ENCODE peak calls at places on chromosome 5, in ten cellular contexts. One of them, this sample, is unnamed. For H3K9me3, the result is how much of the 10 kb centered on the place peaks cover.

GRCh38 chr5:65020492-65020891 is 251.8 kb downstream of the CWC27 start:
- DNase-seq in HCT116: no peak
- DNase-seq in GM12878: no peak
- DNase-seq in stomach: no peak
- DNase-seq in spleen: no peak
- DNase-seq in breast epithelium: no peak
- DNase-seq in H1: no peak
- DNase-seq in K562: no peak
- DNase-seq in vagina: no peak
- DNase-seq in SK-N-SH: peak
- DNase-seq in this sample: no peak

GRCh38 chr5:160188151-160188967 is 40.9 kb upstream of the FABP6 start:
- DNase-seq in HCT116: no peak
- DNase-seq in GM12878: no peak
- DNase-seq in stomach: peak
- DNase-seq in spleen: peak
- DNase-seq in breast epithelium: no peak
- DNase-seq in H1: no peak
- DNase-seq in K562: peak
- DNase-seq in vagina: no peak
- DNase-seq in SK-N-SH: no peak
- DNase-seq in this sample: no peak

GRCh38 chr5:51378778-51379652 is 4.2 kb upstream of the ISL1 start:
- DNase-seq in HCT116: no peak
- DNase-seq in GM12878: no peak
- DNase-seq in stomach: no peak
- DNase-seq in spleen: no peak
- DNase-seq in breast epithelium: no peak
- DNase-seq in H1: no peak
- DNase-seq in K562: no peak
- DNase-seq in vagina: no peak
- DNase-seq in SK-N-SH: peak
- DNase-seq in this sample: no peak

GRCh38 chr5:38404667-38405276 is 146.4 kb downstream of the EGFLAM start:
- DNase-seq in HCT116: peak
- DNase-seq in GM12878: no peak
- DNase-seq in stomach: peak
- DNase-seq in spleen: no peak
- DNase-seq in breast epithelium: no peak
- DNase-seq in H1: no peak
- DNase-seq in K562: no peak
- DNase-seq in vagina: no peak
- DNase-seq in SK-N-SH: peak
- DNase-seq in this sample: no peak

GRCh38 chr5:16120579-16120978 is 59.0 kb downstream of the MARCHF11 start:
- DNase-seq in HCT116: no peak
- DNase-seq in GM12878: no peak
- DNase-seq in stomach: no peak
- DNase-seq in spleen: no peak
- DNase-seq in breast epithelium: no peak
- DNase-seq in H1: no peak
- DNase-seq in K562: no peak
- DNase-seq in vagina: no peak
- DNase-seq in SK-N-SH: no peak
- DNase-seq in this sample: no peak

GRCh38 chr5:42951169-42951846 is 88.8 kb downstream of the ANXA2R start:
- DNase-seq in HCT116: no peak
- DNase-seq in GM12878: peak
- DNase-seq in stomach: peak
- DNase-seq in spleen: peak
- DNase-seq in breast epithelium: no peak
- DNase-seq in H1: no peak
- DNase-seq in K562: no peak
- DNase-seq in vagina: no peak
- DNase-seq in SK-N-SH: peak
- DNase-seq in this sample: no peak

GRCh38 chr5:137492321-137492720 is 6.8 kb downstream of the SPOCK1 start:
- DNase-seq in HCT116: no peak
- DNase-seq in GM12878: no peak
- DNase-seq in stomach: no peak
- DNase-seq in spleen: no peak
- DNase-seq in breast epithelium: no peak
- DNase-seq in H1: no peak
- DNase-seq in K562: no peak
- DNase-seq in vagina: no peak
- DNase-seq in SK-N-SH: no peak
- DNase-seq in this sample: no peak

GRCh38 chr5:14556015-14556414 is 25.6 kb upstream of the OTULINL start:
- DNase-seq in HCT116: no peak
- DNase-seq in GM12878: no peak
- DNase-seq in stomach: no peak
- DNase-seq in spleen: no peak
- DNase-seq in breast epithelium: no peak
- DNase-seq in H1: no peak
- DNase-seq in K562: no peak
- DNase-seq in vagina: no peak
- DNase-seq in SK-N-SH: no peak
- DNase-seq in this sample: no peak

GRCh38 chr5:67942451-67942830 is 273.1 kb upstream of the PIK3R1 start:
- DNase-seq in HCT116: no peak
- DNase-seq in GM12878: no peak
- DNase-seq in stomach: no peak
- DNase-seq in spleen: no peak
- DNase-seq in breast epithelium: no peak
- DNase-seq in H1: no peak
- DNase-seq in K562: no peak
- DNase-seq in vagina: no peak
- DNase-seq in SK-N-SH: no peak
- DNase-seq in this sample: no peak

GRCh38 chr5:67935908-67936573 is 279.5 kb upstream of the PIK3R1 start:
- DNase-seq in HCT116: no peak
- DNase-seq in GM12878: no peak
- DNase-seq in stomach: no peak
- DNase-seq in spleen: no peak
- DNase-seq in breast epithelium: no peak
- DNase-seq in H1: no peak
- DNase-seq in K562: no peak
- DNase-seq in vagina: no peak
- DNase-seq in SK-N-SH: no peak
- DNase-seq in this sample: no peak

DNA sequence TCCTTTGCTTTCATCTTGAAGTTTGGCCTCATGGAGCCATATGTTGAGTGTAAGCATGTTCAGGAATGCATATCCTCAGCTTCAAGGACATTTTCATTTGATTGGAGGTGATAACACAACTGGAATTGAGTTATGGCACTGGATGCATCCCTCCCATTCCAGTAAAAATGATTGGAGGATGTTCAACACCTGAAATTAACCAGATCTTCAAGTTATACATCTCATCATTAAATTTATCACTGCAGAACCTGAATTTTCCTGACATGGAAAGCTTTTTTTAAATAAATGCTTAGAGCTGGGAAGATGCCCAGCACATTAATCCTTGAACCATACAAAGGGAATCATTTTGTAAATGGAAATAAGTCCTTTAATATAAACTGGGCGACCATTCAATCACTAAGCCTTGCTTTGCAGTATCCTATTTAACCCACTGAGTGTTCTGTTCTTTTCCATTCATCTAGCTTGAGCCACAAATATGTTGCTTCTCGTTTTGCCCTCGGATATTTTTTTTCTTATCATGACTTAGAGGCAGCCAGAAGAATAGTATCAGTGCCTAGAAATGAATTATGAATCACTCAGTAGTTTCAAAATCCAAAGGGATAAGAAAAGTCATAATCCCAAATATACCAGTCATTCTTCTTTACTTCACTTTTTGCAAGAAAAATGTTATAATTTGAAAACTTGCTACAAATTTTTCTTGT is 273.7 kb upstream of the PIK3R1 start:
- DNase-seq in HCT116: no peak
- DNase-seq in GM12878: no peak
- DNase-seq in stomach: no peak
- DNase-seq in spleen: no peak
- DNase-seq in breast epithelium: no peak
- DNase-seq in H1: no peak
- DNase-seq in K562: no peak
- DNase-seq in vagina: no peak
- DNase-seq in SK-N-SH: no peak
- DNase-seq in this sample: no peak
- TF ChIP-seq POLR2AphosphoS5 in HCT116: no peak
- TF ChIP-seq POLR2AphosphoS5 in GM12878: no peak
- TF ChIP-seq POLR2AphosphoS5 in stomach: no peak
- TF ChIP-seq POLR2AphosphoS5 in spleen: no peak
- TF ChIP-seq POLR2AphosphoS5 in breast epithelium: no peak
- TF ChIP-seq POLR2AphosphoS5 in H1: no peak
- TF ChIP-seq POLR2AphosphoS5 in K562: no peak
- TF ChIP-seq POLR2AphosphoS5 in vagina: no peak
- TF ChIP-seq POLR2AphosphoS5 in SK-N-SH: no peak
- TF ChIP-seq POLR2AphosphoS5 in this sample: no peak

GRCh38 chr5:1039210-1039548 is 30.6 kb downstream of the NKD2 start:
- DNase-seq in HCT116: no peak
- DNase-seq in GM12878: no peak
- DNase-seq in stomach: no peak
- DNase-seq in spleen: no peak
- DNase-seq in breast epithelium: no peak
- DNase-seq in H1: no peak
- DNase-seq in K562: no peak
- DNase-seq in vagina: no peak
- DNase-seq in SK-N-SH: no peak
- DNase-seq in this sample: no peak

GRCh38 chr5:1039706-1040260 is 31.2 kb downstream of the NKD2 start:
- DNase-seq in HCT116: no peak
- DNase-seq in GM12878: no peak
- DNase-seq in stomach: no peak
- DNase-seq in spleen: no peak
- DNase-seq in breast epithelium: no peak
- DNase-seq in H1: no peak
- DNase-seq in K562: no peak
- DNase-seq in vagina: no peak
- DNase-seq in SK-N-SH: no peak
- DNase-seq in this sample: no peak

GRCh38 chr5:1041225-1042186 is 32.9 kb downstream of the NKD2 start:
- DNase-seq in HCT116: no peak
- DNase-seq in GM12878: no peak
- DNase-seq in stomach: no peak
- DNase-seq in spleen: no peak
- DNase-seq in breast epithelium: no peak
- DNase-seq in H1: no peak
- DNase-seq in K562: no peak
- DNase-seq in vagina: no peak
- DNase-seq in SK-N-SH: no peak
- DNase-seq in this sample: no peak

GRCh38 chr5:1038417-1039209 is 30.0 kb downstream of the NKD2 start:
- DNase-seq in HCT116: no peak
- DNase-seq in GM12878: no peak
- DNase-seq in stomach: no peak
- DNase-seq in spleen: no peak
- DNase-seq in breast epithelium: peak
- DNase-seq in H1: no peak
- DNase-seq in K562: no peak
- DNase-seq in vagina: no peak
- DNase-seq in SK-N-SH: peak
- DNase-seq in this sample: no peak

DNA sequence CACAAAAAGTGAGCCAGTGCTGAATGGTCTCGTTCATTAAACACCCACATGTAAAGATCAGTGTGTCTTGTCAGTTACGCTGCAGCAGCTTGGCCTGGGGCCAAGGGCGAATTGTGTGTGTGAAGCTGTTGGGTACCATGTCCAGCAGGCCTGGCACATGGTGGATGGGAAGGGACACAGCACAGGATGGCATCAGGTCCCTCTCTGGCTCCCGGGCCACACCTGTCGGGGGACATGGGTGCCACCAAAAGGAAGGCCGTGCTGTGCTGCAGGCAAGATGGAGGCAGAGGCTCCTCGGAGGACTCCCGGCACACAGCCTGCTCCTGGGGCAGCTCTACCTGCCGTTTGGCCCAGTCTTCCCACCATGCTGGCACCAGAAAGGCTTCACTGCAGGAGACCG is 32.0 kb downstream of the NKD2 start:
- DNase-seq in HCT116: no peak
- DNase-seq in GM12878: no peak
- DNase-seq in stomach: no peak
- DNase-seq in spleen: no peak
- DNase-seq in breast epithelium: no peak
- DNase-seq in H1: no peak
- DNase-seq in K562: no peak
- DNase-seq in vagina: no peak
- DNase-seq in SK-N-SH: no peak
- DNase-seq in this sample: no peak
- H3K9me3 ChIP-seq in HCT116: under half
- H3K9me3 ChIP-seq in GM12878: under half
- H3K9me3 ChIP-seq in stomach: under half
- H3K9me3 ChIP-seq in spleen: under half
- H3K9me3 ChIP-seq in breast epithelium: under half
- H3K9me3 ChIP-seq in H1: under half
- H3K9me3 ChIP-seq in K562: under half
- H3K9me3 ChIP-seq in vagina: under half
- H3K9me3 ChIP-seq in SK-N-SH: under half
- H3K9me3 ChIP-seq in this sample: under half

DNA sequence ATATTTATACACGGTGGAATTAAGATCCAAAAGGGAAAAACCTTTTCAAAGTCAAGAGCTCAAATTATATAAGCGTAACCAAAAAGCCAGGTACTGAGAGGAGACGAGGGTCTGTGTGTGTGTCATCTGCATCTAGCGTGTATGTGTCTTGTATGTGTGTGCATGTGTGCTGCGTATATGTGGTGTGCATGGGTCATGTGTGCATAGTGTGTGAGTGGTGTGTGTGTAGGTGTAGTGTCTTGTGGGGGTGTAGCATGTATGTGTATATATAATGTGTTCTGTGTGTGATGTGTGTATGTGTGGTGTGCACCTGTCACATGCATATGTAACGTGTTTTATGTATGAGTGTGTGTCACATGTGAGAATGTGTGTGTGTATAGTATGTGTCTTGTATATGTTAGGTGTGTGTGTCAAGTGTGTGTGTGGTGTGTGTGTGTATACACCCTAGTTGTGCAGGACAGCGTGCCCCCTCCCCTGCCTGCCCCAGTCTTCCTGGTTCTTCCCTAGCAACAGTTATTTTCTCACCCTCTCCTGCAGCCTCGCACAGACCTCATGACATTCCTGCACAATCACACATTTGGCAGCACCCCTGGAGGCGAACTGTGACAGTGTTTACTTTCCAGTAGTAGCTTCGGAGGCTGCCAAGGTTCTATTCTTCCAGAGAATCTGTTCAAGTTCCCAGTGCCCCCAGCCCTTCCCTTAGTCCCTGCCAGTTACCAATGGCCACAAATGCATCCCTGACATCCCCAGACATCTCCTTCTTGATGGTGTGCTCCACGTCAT is 27.1 kb upstream of the TNIP1 start:
- DNase-seq in HCT116: no peak
- DNase-seq in GM12878: no peak
- DNase-seq in stomach: peak
- DNase-seq in spleen: peak
- DNase-seq in breast epithelium: peak
- DNase-seq in H1: no peak
- DNase-seq in K562: no peak
- DNase-seq in vagina: no peak
- DNase-seq in SK-N-SH: no peak
- DNase-seq in this sample: no peak
- TF ChIP-seq POLR2AphosphoS5 in HCT116: no peak
- TF ChIP-seq POLR2AphosphoS5 in GM12878: peak
- TF ChIP-seq POLR2AphosphoS5 in stomach: peak
- TF ChIP-seq POLR2AphosphoS5 in spleen: no peak
- TF ChIP-seq POLR2AphosphoS5 in breast epithelium: no peak
- TF ChIP-seq POLR2AphosphoS5 in H1: no peak
- TF ChIP-seq POLR2AphosphoS5 in K562: no peak
- TF ChIP-seq POLR2AphosphoS5 in vagina: peak
- TF ChIP-seq POLR2AphosphoS5 in SK-N-SH: no peak
- TF ChIP-seq POLR2AphosphoS5 in this sample: peak

DNA sequence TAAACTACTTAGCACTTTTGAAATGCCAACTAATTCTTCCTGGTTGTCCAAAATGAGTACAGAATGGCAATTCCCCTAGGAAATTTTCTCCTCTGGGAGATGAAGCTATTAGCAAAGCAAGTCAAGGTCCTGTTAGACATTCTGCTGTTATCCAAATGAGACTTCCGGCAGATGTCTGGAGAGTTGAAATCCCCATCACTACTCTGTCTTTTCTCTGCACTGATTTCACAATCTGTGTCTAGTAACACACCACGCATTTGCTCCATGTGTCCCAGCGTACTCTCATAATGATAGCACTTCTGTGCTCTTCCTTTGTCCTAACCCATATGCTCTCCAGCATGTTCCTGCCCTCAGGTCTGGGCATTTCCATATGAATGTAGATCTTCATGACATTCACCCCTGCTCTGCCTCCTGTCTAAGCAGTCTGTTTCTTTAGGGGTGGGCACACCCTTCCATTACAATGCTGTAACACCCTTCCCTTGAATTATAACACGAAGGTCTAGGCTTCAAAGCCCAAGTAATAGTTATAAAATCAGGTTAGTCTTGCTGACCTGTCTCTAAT is 1949.0 kb upstream of the WWC1 start:
- DNase-seq in HCT116: no peak
- DNase-seq in GM12878: no peak
- DNase-seq in stomach: no peak
- DNase-seq in spleen: no peak
- DNase-seq in breast epithelium: no peak
- DNase-seq in H1: no peak
- DNase-seq in K562: no peak
- DNase-seq in vagina: no peak
- DNase-seq in SK-N-SH: no peak
- DNase-seq in this sample: no peak
- H3K9me3 ChIP-seq in HCT116: under half
- H3K9me3 ChIP-seq in GM12878: under half
- H3K9me3 ChIP-seq in stomach: under half
- H3K9me3 ChIP-seq in spleen: under half
- H3K9me3 ChIP-seq in breast epithelium: under half
- H3K9me3 ChIP-seq in H1: under half
- H3K9me3 ChIP-seq in K562: under half
- H3K9me3 ChIP-seq in vagina: under half
- H3K9me3 ChIP-seq in SK-N-SH: under half
- H3K9me3 ChIP-seq in this sample: under half

This sample was measured in esophagus muscularis mucosa.